ENCODE peak calls at places on chromosome X, in nine cellular contexts. A, D, G, O, U, J, Y, W and T are unnamed samples.

GRCh38 chrX:93259029-93259428 is 414.3 kb downstream of the NAP1L3 start:
- DNase-seq in J (no peak), D (no peak), U (no peak), O (no peak), G (no peak), A (no peak), Y (no peak), W (no peak), T (no peak)

GRCh38 chrX:121823406-121823805 is 776.0 kb downstream of the GLUD2 start:
- DNase-seq in J (no peak), A (no peak), D (no peak), O (no peak), Y (no peak), W (no peak), U (no peak), G (no peak), T (no peak)

GRCh38 chrX:12758291-12758690 is 32.9 kb upstream of the PRPS2 start:
- DNase-seq in A (peak), D (no peak), U (no peak), O (no peak), Y (no peak), W (no peak), J (no peak), G (no peak), T (no peak)

GRCh38 chrX:10756365-10756915 is 136.1 kb upstream of the MID1 start:
- DNase-seq in U (no peak), O (no peak), W (peak), Y (no peak), J (no peak), D (no peak), A (peak), G (peak), T (no peak)

GRCh38 chrX:108397627-108398392 is 40.4 kb downstream of the COL4A6 start:
- DNase-seq in D (no peak), O (no peak), W (peak), G (no peak), J (no peak), Y (no peak), U (no peak), A (peak), T (no peak)

GRCh38 chrX:97238632-97239031 is 354.9 kb downstream of the RPA4 start:
- DNase-seq in D (no peak), G (no peak), J (no peak), O (no peak), Y (no peak), U (no peak), A (peak), W (peak), T (no peak)

GRCh38 chrX:73965833-73966232 is 338.1 kb upstream of the ZCCHC13 start:
- DNase-seq in A (no peak), Y (no peak), W (no peak), J (no peak), U (no peak), G (no peak), D (no peak), O (no peak), T (no peak)

GRCh38 chrX:41730101-41730500 is 6.1 kb downstream of the GPR82 start:
- DNase-seq in U (no peak), G (no peak), J (no peak), D (no peak), Y (no peak), O (no peak), A (peak), W (peak), T (no peak)

GRCh38 chrX:69314436-69315348 is 149.4 kb upstream of the PJA1 start:
- DNase-seq in D (no peak), G (no peak), W (no peak), U (no peak), A (no peak), J (no peak), O (no peak), Y (no peak), T (no peak)

GRCh38 chrX:108019382-108019857 is 25.4 kb upstream of the VSIG1 start:
- DNase-seq in O (no peak), Y (peak), J (no peak), D (no peak), U (no peak), G (no peak), W (no peak), A (no peak), T (no peak)

GRCh38 chrX:7145454-7145853 is 2.1 kb upstream of the STS start:
- DNase-seq in Y (no peak), U (no peak), J (no peak), O (no peak), W (no peak), D (no peak), G (no peak), A (no peak), T (no peak)

GRCh38 chrX:1355131-1355799 is 18.7 kb downstream of the IL3RA start:
- DNase-seq in U (no peak), O (no peak), Y (no peak), J (no peak), G (peak), W (no peak), A (no peak), D (no peak), T (no peak)

GRCh38 chrX:153469811-153470410 is 465 bp downstream of the HAUS7 start:
- DNase-seq in J (no peak), Y (peak), W (no peak), D (peak), A (peak), O (no peak), U (peak), G (no peak), T (peak)

GRCh38 chrX:19964017-19964710 is 26.7 kb downstream of the BCLAF3 start:
- DNase-seq in W (no peak), J (no peak), A (peak), O (peak), D (no peak), G (no peak), Y (no peak), U (no peak), T (no peak)

GRCh38 chrX:101931494-101932248 is at the start of gene ZMAT1:
- DNase-seq in D (peak), A (peak), J (peak), U (peak), O (peak), Y (peak), W (peak), G (peak), T (peak)

GRCh38 chrX:2692221-2693122 is 1.4 kb downstream of the CD99 start:
- DNase-seq in A (peak), D (no peak), Y (no peak), U (no peak), W (peak), J (peak), G (no peak), O (no peak), T (peak)

GRCh38 chrX:115598556-115598955 is 37.6 kb downstream of the PLS3 start:
- DNase-seq in U (no peak), O (no peak), A (no peak), D (no peak), Y (no peak), G (no peak), W (no peak), J (no peak), T (no peak)

GRCh38 chrX:22060451-22060940 is 28.4 kb downstream of the PHEX start:
- DNase-seq in G (no peak), O (no peak), W (peak), Y (peak), A (no peak), J (no peak), D (no peak), U (no peak), T (no peak)

GRCh38 chrX:38578152-38578551 is 16.8 kb downstream of the TSPAN7 start:
- DNase-seq in D (no peak), U (no peak), J (no peak), O (no peak), Y (no peak), G (no peak), W (no peak), A (no peak), T (no peak)

GRCh38 chrX:8868070-8868795 is 67.0 kb upstream of the FAM9A start:
- DNase-seq in U (no peak), W (peak), A (peak), O (no peak), D (no peak), J (no peak), G (no peak), Y (no peak), T (no peak)

GRCh38 chrX:18895157-18895952 is 88.6 kb downstream of the PHKA2 start:
- DNase-seq in D (no peak), J (no peak), G (peak), O (no peak), Y (no peak), A (no peak), U (no peak), W (peak), T (no peak)

GRCh38 chrX:152220612-152221011 is 82.2 kb upstream of the MAGEA10 start:
- DNase-seq in Y (no peak), D (no peak), W (no peak), J (no peak), A (peak), U (no peak), G (no peak), O (no peak), T (no peak)

GRCh38 chrX:84160736-84161135 is 27.3 kb downstream of the RPS6KA6 start:
- DNase-seq in G (no peak), O (no peak), U (no peak), D (no peak), Y (no peak), W (no peak), J (no peak), A (no peak), T (no peak)

GRCh38 chrX:150429577-150429976 is 66.5 kb downstream of the MAMLD1 start:
- DNase-seq in A (peak), J (no peak), G (no peak), D (no peak), O (no peak), W (peak), Y (peak), U (no peak), T (no peak)

GRCh38 chrX:39580043-39580442 is 517.7 kb downstream of the BCOR start:
- DNase-seq in U (no peak), O (no peak), J (no peak), G (no peak), A (no peak), D (no peak), W (no peak), Y (no peak), T (no peak)

GRCh38 chrX:108313662-108314061 is 124.6 kb downstream of the COL4A6 start:
- DNase-seq in A (peak), O (no peak), Y (no peak), U (no peak), D (no peak), J (no peak), W (no peak), G (no peak), T (no peak)

GRCh38 chrX:75781618-75782017 is 3.4 kb downstream of the MAGEE2 start:
- DNase-seq in D (no peak), Y (no peak), O (no peak), U (peak), W (no peak), G (no peak), A (no peak), J (peak), T (no peak)

GRCh38 chrX:98931194-98931593 is 1478.9 kb downstream of the PCDH19 start:
- DNase-seq in A (peak), J (no peak), O (no peak), W (no peak), Y (no peak), D (no peak), U (no peak), G (no peak), T (no peak)

GRCh38 chrX:1480082-1480785 is 27.5 kb upstream of the ASMTL start:
- DNase-seq in J (no peak), Y (no peak), O (no peak), U (no peak), W (no peak), G (no peak), D (no peak), A (peak), T (no peak)

GRCh38 chrX:50648151-50648550 is 165.8 kb downstream of the SHROOM4 start:
- DNase-seq in G (no peak), O (no peak), D (no peak), U (no peak), W (no peak), A (peak), J (no peak), Y (no peak), T (no peak)

GRCh38 chrX:13506574-13506973 is 62.8 kb upstream of the EGFL6 start:
- DNase-seq in Y (peak), U (peak), D (peak), W (peak), J (peak), O (peak), A (peak), G (peak), T (peak)

GRCh38 chrX:12210921-12211320 is 72.6 kb downstream of the FRMPD4 start:
- DNase-seq in O (no peak), U (no peak), G (no peak), D (no peak), A (peak), J (no peak), W (no peak), Y (no peak), T (no peak)

GRCh38 chrX:153905481-153906095 is 1.1 kb downstream of the AVPR2 start:
- DNase-seq in W (no peak), Y (no peak), U (no peak), J (no peak), G (no peak), D (no peak), A (no peak), O (no peak), T (no peak)

GRCh38 chrX:15973299-15973698 is 118.7 kb upstream of the AP1S2 start:
- DNase-seq in O (no peak), G (no peak), W (peak), Y (peak), J (no peak), U (peak), A (peak), D (peak), T (peak)

GRCh38 chrX:132795211-132795610 is 163.2 kb downstream of the HS6ST2 start:
- DNase-seq in G (no peak), O (no peak), A (no peak), Y (no peak), J (no peak), U (no peak), D (no peak), W (no peak), T (no peak)